ENCODE peak calls at places on chromosomes 1 and 21, in four cellular contexts. J, U, Q and W are unnamed samples.

GRCh38 chr1:3734602-3735001 is 17.6 kb upstream of the CCDC27 start:
- DNase-seq in U (no peak), J (no peak), Q (no peak), W (no peak)

GRCh38 chr1:9275567-9276034 is 17.1 kb upstream of the SPSB1 start:
- DNase-seq in U (peak; percentile 77), Q (peak; percentile 92), J (peak; percentile 64), W (no peak)

GRCh38 chr1:18919174-18919905 is 17.0 kb upstream of the ALDH4A1 start:
- DNase-seq in U (no peak), Q (no peak), J (no peak), W (no peak)

GRCh38 chr1:42168397-42168682 is 3.8 kb upstream of the GUCA2A start:
- DNase-seq in U (no peak), Q (no peak), J (no peak), W (no peak)

GRCh38 chr21:39014751-39015150 is 168.5 kb downstream of the PSMG1 start:
- DNase-seq in Q (peak; percentile 96), J (peak; percentile 93), U (peak; percentile 88), W (peak; percentile 49)

GRCh38 chr1:110687244-110687643 is 12.5 kb upstream of the KCNA3 start:
- DNase-seq in U (peak; percentile 65), J (peak; percentile 78), Q (peak; percentile 44), W (no peak)

GRCh38 chr1:44531785-44532566 is 126.9 kb downstream of the RNF220 start:
- DNase-seq in J (peak; percentile 93), U (peak; percentile 82), Q (peak; percentile 14), W (peak; percentile 39)

GRCh38 chr21:41589620-41590175 is 81.7 kb upstream of the TMPRSS2 start:
- DNase-seq in J (no peak), U (no peak), Q (no peak), W (no peak)

GRCh38 chr1:213939888-213940287 is 47.9 kb upstream of the PROX1 start:
- DNase-seq in J (no peak), U (no peak), Q (no peak), W (no peak)

GRCh38 chr1:247295746-247296145 is 35.9 kb downstream of the ZNF496 start:
- DNase-seq in U (no peak), J (no peak), Q (no peak), W (no peak)

GRCh38 chr1:243763806-243764205 is 86.2 kb downstream of the AKT3 start:
- DNase-seq in U (no peak), J (no peak), Q (no peak), W (no peak)

GRCh38 chr21:39006653-39007417 is 176.4 kb downstream of the PSMG1 start:
- DNase-seq in Q (no peak), U (no peak), J (no peak), W (no peak)

GRCh38 chr1:41623736-41624135 is 139.3 kb upstream of the EDN2 start:
- DNase-seq in Q (no peak), J (no peak), U (no peak), W (no peak)

GRCh38 chr1:11563560-11564069 is 84.7 kb downstream of the DISP3 start:
- DNase-seq in J (no peak), U (peak; percentile 74), Q (peak; percentile 36), W (peak; percentile 50)

GRCh38 chr1:85259866-85260345 is 444 bp upstream of the C1orf52 start:
- DNase-seq in Q (peak; percentile 81), J (no peak), U (no peak), W (no peak)

GRCh38 chr1:117210831-117211261 is at the start of gene VTCN1:
- DNase-seq in J (peak; percentile 87), U (peak; percentile 86), Q (no peak), W (peak; percentile 80)

GRCh38 chr1:109538827-109539555 is 681 bp upstream of the GPR61 start:
- DNase-seq in Q (no peak), J (no peak), U (no peak), W (no peak)

GRCh38 chr21:41769106-41769505 is 2.3 kb upstream of the RIPK4 start:
- DNase-seq in Q (no peak), J (no peak), U (no peak), W (peak; percentile 20)

GRCh38 chr1:17732475-17732874 is 22.7 kb upstream of the ACTL8 start:
- DNase-seq in J (peak; percentile 42), Q (peak; percentile 87), U (peak; percentile 6), W (no peak)

GRCh38 chr21:28798798-28799197 is 193.9 kb downstream of the LTN1 start:
- DNase-seq in Q (peak; percentile 12), U (no peak), J (no peak), W (no peak)

GRCh38 chr1:31182352-31182751 is 57.3 kb downstream of the NKAIN1 start:
- DNase-seq in J (peak; percentile 94), Q (peak; percentile 97), U (peak; percentile 96), W (peak; percentile 95)

GRCh38 chr21:31804008-31804394 is 68.8 kb upstream of the HUNK start:
- DNase-seq in Q (no peak), J (no peak), U (no peak), W (no peak)

GRCh38 chr1:26701266-26701994 is 5.6 kb downstream of the ARID1A start:
- DNase-seq in U (no peak), Q (no peak), J (peak; percentile 60), W (no peak)

GRCh38 chr1:147641695-147642592 is 28.4 kb downstream of the ACP6 start:
- DNase-seq in U (peak; percentile 11), J (peak; percentile 78), Q (peak; percentile 73), W (peak; percentile 71)

GRCh38 chr1:154999651-155000474 is 2.7 kb upstream of the ZBTB7B start:
- DNase-seq in U (no peak), J (peak; percentile 38), Q (peak; percentile 35), W (peak; percentile 76)

GRCh38 chr1:11524465-11525150 is 45.7 kb downstream of the DISP3 start:
- DNase-seq in Q (no peak), J (no peak), U (no peak), W (no peak)

GRCh38 chr1:205493241-205494085 is 11.0 kb upstream of the CDK18 start:
- DNase-seq in J (peak; percentile 81), U (peak; percentile 85), Q (peak; percentile 88), W (peak; percentile 27)

GRCh38 chr1:185284106-185284505 is 32.9 kb downstream of the IVNS1ABP start:
- DNase-seq in J (no peak), Q (no peak), U (no peak), W (peak; percentile 9)

GRCh38 chr1:6591222-6591621 is 11.4 kb downstream of the ZBTB48 start:
- DNase-seq in Q (no peak), U (no peak), J (no peak), W (no peak)

GRCh38 chr1:167443757-167444156 is 74.6 kb downstream of the CD247 start:
- DNase-seq in U (no peak), Q (no peak), J (no peak), W (no peak)

GRCh38 chr1:19635646-19636045 is 8.5 kb upstream of the NBL1 start:
- DNase-seq in Q (peak; percentile 47), J (peak; percentile 38), U (no peak), W (no peak)

GRCh38 chr1:229410692-229411433 is 23.0 kb downstream of the ACTA1 start:
- DNase-seq in U (peak; percentile 43), Q (peak; percentile 80), J (peak; percentile 72), W (peak; percentile 87)

GRCh38 chr1:43389326-43390313 is at the start of the genes MED8 and SZT2:
- DNase-seq in U (peak; percentile 90), Q (peak; percentile 94), J (peak; percentile 95), W (peak; percentile 95)

GRCh38 chr1:84693009-84693408 is 2.7 kb upstream of the SSX2IP start:
- DNase-seq in J (no peak), U (no peak), Q (no peak), W (no peak)

DNA sequence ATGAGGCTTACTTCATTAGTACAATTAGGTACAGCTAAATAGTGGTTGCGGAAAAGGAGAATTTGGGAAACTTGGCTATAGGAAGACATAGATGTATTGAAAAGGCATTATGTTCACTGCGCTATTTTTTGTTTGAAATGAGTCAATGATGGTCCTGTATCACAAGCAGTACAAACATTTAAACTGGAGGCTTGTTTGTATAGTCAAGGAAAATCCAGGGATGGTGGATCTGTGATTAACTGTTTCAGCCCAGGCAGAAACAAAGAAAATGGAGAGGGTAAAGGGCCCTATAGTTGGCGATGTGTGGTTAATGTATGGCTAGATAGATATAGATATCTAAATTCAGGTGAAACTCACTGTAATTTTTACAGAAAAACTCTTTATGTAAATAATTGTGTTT is 79.9 kb downstream of the CLIC4 start:
- DNase-seq in J (no peak), U (no peak), Q (no peak), W (no peak)
- H3K36me3 ChIP-seq in J (no peaks in the 10 kb centered on the region), U (peaks cover 7% of the 10 kb centered on the region), Q (peaks cover 58% of the 10 kb centered on the region), W (no peaks in the 10 kb centered on the region)

GRCh38 chr1:170192535-170192934 is 46.8 kb downstream of the NTMT2 start:
- DNase-seq in Q (no peak), U (no peak), J (no peak), W (no peak)
- TF ChIP-seq EZH2 in Q (no peak), U (no peak), J (no peak), W (no peak)

GRCh38 chr1:22809783-22810182 is 99.1 kb downstream of the EPHB2 start:
- DNase-seq in Q (no peak), J (no peak), U (no peak), W (no peak)
- H3K27ac ChIP-seq in Q (no peak overlapping the region), J (no peak overlapping the region), U (no peak overlapping the region), W (no peak overlapping the region)

GRCh38 chr21:44979687-44980561 is 40.1 kb downstream of the SLX9 start:
- DNase-seq in J (no peak), U (no peak), Q (no peak), W (no peak)
- H3K36me3 ChIP-seq in J (no peaks in the 10 kb centered on the region), U (no peaks in the 10 kb centered on the region), Q (no peaks in the 10 kb centered on the region), W (no peaks in the 10 kb centered on the region)

GRCh38 chr1:223843934-223844333 is 1.8 kb downstream of the TP53BP2 start:
- DNase-seq in Q (peak; percentile 13), U (no peak), J (no peak), W (no peak)
- TF ChIP-seq EZH2 in Q (no peak), U (no peak), J (no peak), W (no peak)

GRCh38 chr1:115666206-115666605 is 24.4 kb downstream of the VANGL1 start:
- DNase-seq in Q (no peak), J (no peak), U (no peak), W (no peak)
- H3K27ac ChIP-seq in Q (no peak overlapping the region), J (no peak overlapping the region), U (no peak overlapping the region), W (no peak overlapping the region)

GRCh38 chr1:23282967-23283366 is 61.1 kb downstream of the HNRNPR start:
- DNase-seq in U (peak; percentile 57), J (peak; percentile 84), Q (peak; percentile 90), W (no peak)
- H3K36me3 ChIP-seq in U (peaks cover 20% of the 10 kb centered on the region), J (peaks cover 26% of the 10 kb centered on the region), Q (peaks cover 38% of the 10 kb centered on the region), W (peaks cover 5% of the 10 kb centered on the region)

DNA sequence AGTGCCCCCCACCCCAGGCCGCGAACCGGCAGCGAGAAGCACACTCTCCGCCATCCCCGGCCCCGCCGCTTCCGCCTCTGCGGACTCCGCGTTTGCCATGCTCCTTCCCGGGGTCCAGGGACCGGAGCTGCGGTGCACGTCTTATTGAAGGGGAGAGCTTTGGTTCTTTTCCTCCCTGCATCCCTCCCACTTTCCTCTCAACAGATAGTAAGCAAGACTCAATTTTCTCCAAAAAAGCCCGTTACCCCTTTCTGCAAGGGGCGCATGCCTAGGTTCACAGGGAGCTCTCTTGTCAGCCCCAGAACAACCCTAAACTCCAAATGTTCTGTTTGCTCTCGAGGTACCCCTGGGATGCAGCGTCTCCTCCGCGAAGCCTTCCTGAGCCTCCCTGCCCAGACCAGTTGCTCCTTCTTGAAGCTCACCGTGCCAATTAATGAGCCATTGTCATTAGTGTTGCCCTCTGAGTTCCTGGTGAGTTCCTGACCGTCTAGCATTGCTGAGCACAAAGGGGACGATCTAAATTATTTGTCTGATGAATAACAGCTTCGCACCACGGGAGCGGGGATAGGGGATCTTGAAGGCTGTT is 8.1 kb downstream of the FOXD3 start:
- DNase-seq in J (no peak), Q (no peak), U (no peak), W (no peak)
- TF ChIP-seq EZH2 in J (no peak), Q (no peak), U (peak; percentile 79), W (peak; percentile 46)